ENCODE peak calls at places on chromosomes 13 and 19, in six cellular contexts. V is lung microvascular endothelial cell; M is stimulated activated CD4-positive, alpha-beta T cell treated with anti-CD3 and anti-CD28 coated beads, TNF-alpha, amount 100 ng/mL, for 4 hours; R is HFFc6; J is A172; N is M059J. A is an unnamed sample.

GRCh38 chr13:112839347-112840105 is 129.5 kb upstream of the MCF2L start:
- DNase-seq in V (no peak), M (no peak), R (peak; percentile 39), J (no peak), N (no peak), A (no peak)

GRCh38 chr19:30393046-30393445 is 20.9 kb downstream of the ZNF536 start:
- DNase-seq in V (no peak), M (no peak), R (no peak), J (no peak), N (peak; percentile 33), A (no peak)

GRCh38 chr19:45352471-45352870 is 11.9 kb downstream of the KLC3 start:
- DNase-seq in V (no peak), M (no peak), R (no peak), J (no peak), N (no peak), A (no peak)

GRCh38 chr19:6744381-6745288 is 5.2 kb downstream of the TRIP10 start:
- DNase-seq in V (peak; percentile 66), M (no peak), R (peak; percentile 94), J (peak; percentile 89), N (peak; percentile 90), A (peak; percentile 94)

GRCh38 chr19:37519890-37520289 is 13.2 kb downstream of the ZNF793 start:
- DNase-seq in V (no peak), M (no peak), R (no peak), J (peak; percentile 39), N (peak; percentile 88), A (no peak)

GRCh38 chr13:88063741-88064140 is 392.6 kb downstream of the SLITRK5 start:
- DNase-seq in V (no peak), M (no peak), R (no peak), J (no peak), N (no peak), A (no peak)

GRCh38 chr19:45497791-45498190 is 452 bp upstream of the PPM1N start:
- DNase-seq in V (no peak), M (no peak), R (no peak), J (no peak), N (no peak), A (no peak)

GRCh38 chr19:34306213-34306661 is 51.9 kb downstream of the GARRE1 start:
- DNase-seq in V (no peak), M (no peak), R (no peak), J (no peak), N (no peak), A (no peak)

GRCh38 chr13:102017248-102017647 is 384.6 kb downstream of the FGF14 start:
- DNase-seq in V (no peak), M (no peak), R (no peak), J (peak; percentile 21), N (no peak), A (no peak)

GRCh38 chr13:51955841-51956603 is 55.2 kb downstream of the ATP7B start:
- DNase-seq in V (no peak), M (no peak), R (no peak), J (no peak), N (no peak), A (no peak)

GRCh38 chr13:94968757-94969086 is 256.4 kb upstream of the SOX21 start:
- DNase-seq in V (no peak), M (no peak), R (no peak), J (peak; percentile 22), N (no peak), A (no peak)

GRCh38 chr19:40714519-40715299 is 2.0 kb downstream of the COQ8B start:
- DNase-seq in V (peak; percentile 93), M (peak; percentile 85), R (peak; percentile 90), J (peak; percentile 93), N (peak; percentile 93), A (peak; percentile 92)

GRCh38 chr13:51873419-51873818 is 11.7 kb downstream of the CCDC70 start:
- DNase-seq in V (no peak), M (no peak), R (no peak), J (no peak), N (no peak), A (no peak)

GRCh38 chr19:1445185-1445931 is 4.6 kb upstream of the APC2 start:
- DNase-seq in V (peak; percentile 60), M (peak; percentile 62), R (peak; percentile 39), J (peak; percentile 62), N (peak; percentile 54), A (peak; percentile 43)

GRCh38 chr19:19653597-19654147 is 9.8 kb downstream of the ATP13A1 start:
- DNase-seq in V (no peak), M (no peak), R (no peak), J (no peak), N (no peak), A (no peak)

GRCh38 chr19:45985321-45985720 is 9.9 kb upstream of the CCDC61 start:
- DNase-seq in V (no peak), M (no peak), R (no peak), J (no peak), N (no peak), A (no peak)

GRCh38 chr19:10586396-10586795 is 716 bp downstream of the AP1M2 start:
- DNase-seq in V (no peak), M (no peak), R (no peak), J (no peak), N (no peak), A (no peak)

GRCh38 chr13:51957377-51958216 is 53.7 kb downstream of the ATP7B start:
- DNase-seq in V (no peak), M (no peak), R (no peak), J (no peak), N (no peak), A (no peak)

GRCh38 chr13:29572575-29572974 is 22.9 kb downstream of the SLC7A1 start:
- DNase-seq in V (no peak), M (no peak), R (no peak), J (no peak), N (no peak), A (no peak)

GRCh38 chr13:30119476-30119875 is 187.9 kb downstream of the KATNAL1 start:
- DNase-seq in V (no peak), M (no peak), R (peak; percentile 91), J (peak; percentile 39), N (peak; percentile 92), A (no peak)

GRCh38 chr13:79481685-79482052 is 714 bp downstream of the NDFIP2 start:
- DNase-seq in V (peak; percentile 6), M (peak; percentile 77), R (no peak), J (no peak), N (peak; percentile 26), A (no peak)

GRCh38 chr19:45593520-45593919 is 8.5 kb downstream of the GPR4 start:
- DNase-seq in V (no peak), M (no peak), R (no peak), J (no peak), N (no peak), A (no peak)

GRCh38 chr13:47087841-47088240 is 191.0 kb upstream of the HTR2A start:
- DNase-seq in V (no peak), M (no peak), R (peak; percentile 86), J (peak; percentile 24), N (peak; percentile 24), A (no peak)

GRCh38 chr19:46404884-46405658 is 8.3 kb downstream of the CCDC8 start:
- DNase-seq in V (peak; percentile 27), M (no peak), R (no peak), J (no peak), N (no peak), A (peak; percentile 66)

GRCh38 chr19:11479470-11480080 is 1.3 kb downstream of the ELAVL3 start:
- DNase-seq in V (no peak), M (no peak), R (no peak), J (no peak), N (no peak), A (peak; percentile 55)

GRCh38 chr13:89082623-89083022 is 1411.5 kb downstream of the SLITRK5 start:
- DNase-seq in V (no peak), M (no peak), R (no peak), J (no peak), N (no peak), A (no peak)

GRCh38 chr13:53783466-53783865 is 754.9 kb downstream of the OLFM4 start:
- DNase-seq in V (no peak), M (no peak), R (no peak), J (no peak), N (no peak), A (no peak)

GRCh38 chr13:74710006-74710405 is 575.8 kb upstream of the KLF12 start:
- DNase-seq in V (no peak), M (no peak), R (no peak), J (no peak), N (no peak), A (no peak)

A was measured in ovary.